ENCODE peak calls at places on chromosomes 11 and 22, in eight cellular contexts. One of them, this sample, is unnamed.

GRCh38 chr11:88604255-88604654 is 266.7 kb upstream of the CTSC start:
- DNase-seq in thoracic aorta: no peak
- DNase-seq in brain microvascular endothelial cell: no peak
- DNase-seq in Panc1: no peak
- DNase-seq in tibial artery: no peak
- DNase-seq in RWPE1: no peak
- DNase-seq in CD4-positive, alpha-beta T cell: no peak
- DNase-seq in caudate nucleus: no peak
- DNase-seq in this sample: no peak

GRCh38 chr11:62850911-62851806 is 11.8 kb upstream of the WDR74 start:
- DNase-seq in thoracic aorta: no peak
- DNase-seq in brain microvascular endothelial cell: no peak
- DNase-seq in Panc1: no peak
- DNase-seq in tibial artery: no peak
- DNase-seq in RWPE1: no peak
- DNase-seq in CD4-positive, alpha-beta T cell: no peak
- DNase-seq in caudate nucleus: no peak
- DNase-seq in this sample: no peak

GRCh38 chr11:117998201-117998579 is 12.0 kb downstream of the IL10RA start:
- DNase-seq in thoracic aorta: no peak
- DNase-seq in brain microvascular endothelial cell: no peak
- DNase-seq in Panc1: no peak
- DNase-seq in tibial artery: no peak
- DNase-seq in RWPE1: no peak
- DNase-seq in CD4-positive, alpha-beta T cell: no peak
- DNase-seq in caudate nucleus: no peak
- DNase-seq in this sample: no peak

GRCh38 chr11:130208241-130209127 is 48.9 kb downstream of the ST14 start:
- DNase-seq in thoracic aorta: no peak
- DNase-seq in brain microvascular endothelial cell: no peak
- DNase-seq in Panc1: no peak
- DNase-seq in tibial artery: no peak
- DNase-seq in RWPE1: no peak
- DNase-seq in CD4-positive, alpha-beta T cell: no peak
- DNase-seq in caudate nucleus: no peak
- DNase-seq in this sample: no peak

GRCh38 chr22:36743011-36743410 is 32.9 kb downstream of the IFT27 start:
- DNase-seq in thoracic aorta: no peak
- DNase-seq in brain microvascular endothelial cell: no peak
- DNase-seq in Panc1: no peak
- DNase-seq in tibial artery: no peak
- DNase-seq in RWPE1: no peak
- DNase-seq in CD4-positive, alpha-beta T cell: no peak
- DNase-seq in caudate nucleus: no peak
- DNase-seq in this sample: no peak

GRCh38 chr22:41551882-41552582 is 7.8 kb upstream of the POLR3H start:
- DNase-seq in thoracic aorta: no peak
- DNase-seq in brain microvascular endothelial cell: no peak
- DNase-seq in Panc1: no peak
- DNase-seq in tibial artery: no peak
- DNase-seq in RWPE1: no peak
- DNase-seq in CD4-positive, alpha-beta T cell: no peak
- DNase-seq in caudate nucleus: no peak
- DNase-seq in this sample: no peak

GRCh38 chr11:125451400-125452124 is 44.5 kb downstream of the FEZ1 start:
- DNase-seq in thoracic aorta: no peak
- DNase-seq in brain microvascular endothelial cell: peak; percentile 22
- DNase-seq in Panc1: no peak
- DNase-seq in tibial artery: peak; percentile 57
- DNase-seq in RWPE1: no peak
- DNase-seq in CD4-positive, alpha-beta T cell: no peak
- DNase-seq in caudate nucleus: peak; percentile 78
- DNase-seq in this sample: peak; percentile 90

GRCh38 chr22:20721409-20722218 is 52.3 kb upstream of the SERPIND1 start:
- DNase-seq in thoracic aorta: no peak
- DNase-seq in brain microvascular endothelial cell: no peak
- DNase-seq in Panc1: no peak
- DNase-seq in tibial artery: no peak
- DNase-seq in RWPE1: no peak
- DNase-seq in CD4-positive, alpha-beta T cell: no peak
- DNase-seq in caudate nucleus: no peak
- DNase-seq in this sample: no peak

GRCh38 chr11:10324474-10324873 is 19.6 kb downstream of the ADM start:
- DNase-seq in thoracic aorta: no peak
- DNase-seq in brain microvascular endothelial cell: no peak
- DNase-seq in Panc1: no peak
- DNase-seq in tibial artery: no peak
- DNase-seq in RWPE1: no peak
- DNase-seq in CD4-positive, alpha-beta T cell: no peak
- DNase-seq in caudate nucleus: no peak
- DNase-seq in this sample: no peak

GRCh38 chr11:10328314-10329090 is 23.6 kb downstream of the ADM start:
- DNase-seq in thoracic aorta: no peak
- DNase-seq in brain microvascular endothelial cell: peak; percentile 32
- DNase-seq in Panc1: no peak
- DNase-seq in tibial artery: no peak
- DNase-seq in RWPE1: no peak
- DNase-seq in CD4-positive, alpha-beta T cell: no peak
- DNase-seq in caudate nucleus: no peak
- DNase-seq in this sample: no peak

GRCh38 chr11:10325398-10326079 is 20.7 kb downstream of the ADM start:
- DNase-seq in thoracic aorta: no peak
- DNase-seq in brain microvascular endothelial cell: peak; percentile 89
- DNase-seq in Panc1: no peak
- DNase-seq in tibial artery: no peak
- DNase-seq in RWPE1: no peak
- DNase-seq in CD4-positive, alpha-beta T cell: no peak
- DNase-seq in caudate nucleus: no peak
- DNase-seq in this sample: no peak

GRCh38 chr11:10327254-10327653 is 22.4 kb downstream of the ADM start:
- DNase-seq in thoracic aorta: no peak
- DNase-seq in brain microvascular endothelial cell: peak; percentile 51
- DNase-seq in Panc1: no peak
- DNase-seq in tibial artery: no peak
- DNase-seq in RWPE1: no peak
- DNase-seq in CD4-positive, alpha-beta T cell: no peak
- DNase-seq in caudate nucleus: no peak
- DNase-seq in this sample: no peak

DNA sequence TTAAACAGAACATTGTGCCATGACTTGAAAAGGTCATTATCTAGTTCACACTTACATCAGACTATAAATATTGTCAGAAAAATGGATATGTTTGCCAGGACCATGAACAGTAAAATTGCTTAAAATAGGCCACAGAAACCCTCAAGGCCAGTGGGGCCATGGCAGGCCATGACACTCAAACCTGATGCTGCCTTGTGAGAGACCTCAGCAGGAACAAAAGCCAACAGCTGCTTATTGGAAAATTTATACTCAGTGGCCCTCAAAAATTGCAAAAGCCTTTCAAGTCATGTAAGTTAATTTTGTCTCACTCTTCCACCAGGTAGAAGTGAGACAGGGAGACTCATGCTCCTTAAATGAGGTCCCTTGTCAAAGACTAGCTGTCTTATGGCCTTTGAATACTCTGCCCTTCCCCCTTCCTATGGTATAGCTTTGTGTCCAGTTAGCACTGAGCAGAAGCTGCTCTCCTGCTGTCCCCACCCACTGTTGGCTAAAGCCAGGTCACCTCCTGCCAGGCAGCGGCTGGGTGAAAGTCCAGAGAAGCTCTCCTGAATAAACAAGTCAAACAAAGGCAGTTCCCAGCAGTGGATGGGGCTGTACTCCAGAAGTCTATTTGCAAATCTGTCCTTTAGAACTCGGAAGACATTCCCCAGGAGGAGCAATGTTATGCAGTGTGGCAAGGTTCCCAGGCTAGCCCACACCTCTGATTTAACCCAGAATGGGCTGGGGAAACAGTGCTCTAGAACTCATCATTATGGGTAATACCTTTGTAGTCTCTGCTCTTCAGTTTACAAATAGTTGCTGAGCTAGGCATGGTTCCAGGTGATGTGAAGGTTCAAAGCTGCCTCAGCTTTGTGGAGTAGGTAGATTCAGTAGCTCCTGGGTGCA is 21.4 kb downstream of the ADM start:
- DNase-seq in thoracic aorta: no peak
- DNase-seq in brain microvascular endothelial cell: no peak
- DNase-seq in Panc1: no peak
- DNase-seq in tibial artery: peak; percentile 70
- DNase-seq in RWPE1: no peak
- DNase-seq in CD4-positive, alpha-beta T cell: no peak
- DNase-seq in caudate nucleus: no peak
- DNase-seq in this sample: peak; percentile 34
- H3K27ac ChIP-seq in thoracic aorta: peak overlapping the region; percentile 75
- H3K27ac ChIP-seq in brain microvascular endothelial cell: peak overlapping the region; percentile 82
- H3K27ac ChIP-seq in Panc1: peak overlapping the region; percentile 90
- H3K27ac ChIP-seq in tibial artery: peak overlapping the region; percentile 82
- H3K27ac ChIP-seq in RWPE1: no peak overlapping the region
- H3K27ac ChIP-seq in CD4-positive, alpha-beta T cell: no peak overlapping the region
- H3K27ac ChIP-seq in caudate nucleus: no peak overlapping the region
- H3K27ac ChIP-seq in this sample: no peak overlapping the region

DNA sequence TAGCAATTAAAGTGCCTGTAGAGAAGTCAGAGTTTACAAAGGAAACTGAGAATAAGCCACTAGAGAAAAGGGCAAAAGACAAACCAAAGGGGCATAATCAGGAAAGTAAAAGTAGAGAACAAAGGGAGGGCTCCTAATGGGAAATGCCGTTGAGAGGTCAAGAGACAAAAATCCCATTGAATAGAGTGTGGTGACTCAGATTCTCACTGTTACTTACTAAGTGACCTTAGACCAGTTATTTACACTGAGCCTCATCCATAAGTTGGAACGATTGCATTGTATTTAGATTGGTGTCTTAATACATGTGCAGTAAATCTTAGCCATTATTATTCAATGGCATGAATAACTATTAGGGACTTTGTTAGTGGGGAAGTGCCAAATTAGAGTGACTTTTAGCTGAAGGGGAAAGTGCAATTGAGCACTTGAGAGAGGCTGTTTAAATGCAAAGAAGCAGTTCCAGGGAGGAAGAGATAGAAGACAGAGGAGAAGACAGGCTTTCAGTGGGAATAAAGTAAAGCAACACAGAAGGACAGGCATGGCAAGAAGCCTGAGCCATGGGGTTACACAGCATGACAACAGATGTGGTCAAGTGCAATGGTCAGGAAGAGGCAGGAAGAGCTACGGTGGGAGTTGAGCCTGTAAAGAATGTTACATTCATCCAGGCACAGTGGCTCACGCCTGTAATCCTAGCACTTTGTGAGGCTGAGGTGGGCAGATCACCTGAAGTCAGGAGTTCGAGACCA is 82.6 kb downstream of the UBASH3B start:
- DNase-seq in thoracic aorta: no peak
- DNase-seq in brain microvascular endothelial cell: no peak
- DNase-seq in Panc1: no peak
- DNase-seq in tibial artery: no peak
- DNase-seq in RWPE1: no peak
- DNase-seq in CD4-positive, alpha-beta T cell: no peak
- DNase-seq in caudate nucleus: no peak
- DNase-seq in this sample: no peak
- H3K27ac ChIP-seq in thoracic aorta: no peak overlapping the region
- H3K27ac ChIP-seq in brain microvascular endothelial cell: peak overlapping the region; percentile 60
- H3K27ac ChIP-seq in Panc1: no peak overlapping the region
- H3K27ac ChIP-seq in tibial artery: no peak overlapping the region
- H3K27ac ChIP-seq in RWPE1: no peak overlapping the region
- H3K27ac ChIP-seq in CD4-positive, alpha-beta T cell: no peak overlapping the region
- H3K27ac ChIP-seq in caudate nucleus: no peak overlapping the region
- H3K27ac ChIP-seq in this sample: no peak overlapping the region

GRCh38 chr11:61792310-61793083 is at the start of the genes FEN1 and TMEM258:
- DNase-seq in thoracic aorta: peak; percentile 61
- DNase-seq in brain microvascular endothelial cell: peak; percentile 89
- DNase-seq in Panc1: peak; percentile 78
- DNase-seq in tibial artery: peak; percentile 87
- DNase-seq in RWPE1: peak; percentile 89
- DNase-seq in CD4-positive, alpha-beta T cell: peak; percentile 82
- DNase-seq in caudate nucleus: peak; percentile 100
- DNase-seq in this sample: peak; percentile 89

GRCh38 chr11:61793829-61794204 is 1.1 kb downstream of the FEN1 start:
- DNase-seq in thoracic aorta: no peak
- DNase-seq in brain microvascular endothelial cell: no peak
- DNase-seq in Panc1: no peak
- DNase-seq in tibial artery: no peak
- DNase-seq in RWPE1: no peak
- DNase-seq in CD4-positive, alpha-beta T cell: no peak
- DNase-seq in caudate nucleus: no peak
- DNase-seq in this sample: no peak

GRCh38 chr11:61791737-61792309 is 576 bp downstream of the TMEM258 start:
- DNase-seq in thoracic aorta: peak; percentile 54
- DNase-seq in brain microvascular endothelial cell: peak; percentile 96
- DNase-seq in Panc1: no peak
- DNase-seq in tibial artery: peak; percentile 52
- DNase-seq in RWPE1: peak; percentile 71
- DNase-seq in CD4-positive, alpha-beta T cell: peak; percentile 32
- DNase-seq in caudate nucleus: peak; percentile 75
- DNase-seq in this sample: peak; percentile 89

GRCh38 chr11:61794579-61794978 is 1.9 kb downstream of the FEN1 start:
- DNase-seq in thoracic aorta: no peak
- DNase-seq in brain microvascular endothelial cell: no peak
- DNase-seq in Panc1: no peak
- DNase-seq in tibial artery: no peak
- DNase-seq in RWPE1: no peak
- DNase-seq in CD4-positive, alpha-beta T cell: no peak
- DNase-seq in caudate nucleus: no peak
- DNase-seq in this sample: no peak

DNA sequence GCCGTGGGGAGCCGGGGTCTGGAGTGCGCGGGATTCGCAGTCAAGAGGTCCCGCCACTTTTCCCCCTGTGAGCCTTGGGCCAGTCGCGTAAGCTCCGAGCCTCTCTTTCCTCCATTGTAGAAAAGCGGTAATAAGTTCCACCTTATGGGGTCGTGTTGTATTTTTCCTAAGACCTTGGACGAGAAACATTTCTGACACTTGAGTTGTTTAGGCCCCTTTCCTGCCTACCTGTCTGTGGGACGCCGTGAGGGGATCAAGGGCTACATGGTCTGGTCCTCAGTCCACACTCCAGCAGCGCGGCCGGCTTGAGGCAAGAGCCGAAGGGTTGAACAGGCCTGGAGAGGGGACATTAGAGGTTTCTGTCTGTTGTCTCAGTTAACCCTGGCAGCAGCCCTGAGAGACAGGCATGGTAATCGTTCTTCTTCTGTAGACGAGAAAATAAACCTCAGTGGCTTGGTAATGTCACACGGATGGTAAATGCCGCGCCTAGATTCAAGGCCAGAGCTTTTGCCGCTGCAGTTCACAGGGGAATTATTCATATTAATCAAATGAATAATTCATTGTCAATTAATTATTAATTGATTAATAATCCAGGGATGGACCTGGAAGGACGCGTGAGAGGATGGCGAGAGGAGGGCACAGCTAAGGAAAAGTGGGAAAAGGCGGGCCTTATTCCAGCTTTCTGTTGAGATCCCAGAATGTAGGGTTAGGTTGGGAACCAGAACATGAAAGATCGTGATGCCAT is 545 bp downstream of the FEN1 start:
- DNase-seq in thoracic aorta: no peak
- DNase-seq in brain microvascular endothelial cell: no peak
- DNase-seq in Panc1: no peak
- DNase-seq in tibial artery: no peak
- DNase-seq in RWPE1: no peak
- DNase-seq in CD4-positive, alpha-beta T cell: no peak
- DNase-seq in caudate nucleus: no peak
- DNase-seq in this sample: no peak
- H3K27ac ChIP-seq in thoracic aorta: peak overlapping the region; percentile 96
- H3K27ac ChIP-seq in brain microvascular endothelial cell: peak overlapping the region; percentile 100
- H3K27ac ChIP-seq in Panc1: peak overlapping the region; percentile 99
- H3K27ac ChIP-seq in tibial artery: peak overlapping the region; percentile 88
- H3K27ac ChIP-seq in RWPE1: peak overlapping the region; percentile 89
- H3K27ac ChIP-seq in CD4-positive, alpha-beta T cell: peak overlapping the region; percentile 93
- H3K27ac ChIP-seq in caudate nucleus: peak overlapping the region; percentile 100
- H3K27ac ChIP-seq in this sample: peak overlapping the region; percentile 100

GRCh38 chr11:17116121-17116520 is 38.7 kb upstream of the RPS13 start:
- DNase-seq in thoracic aorta: no peak
- DNase-seq in brain microvascular endothelial cell: no peak
- DNase-seq in Panc1: no peak
- DNase-seq in tibial artery: no peak
- DNase-seq in RWPE1: no peak
- DNase-seq in CD4-positive, alpha-beta T cell: no peak
- DNase-seq in caudate nucleus: no peak
- DNase-seq in this sample: no peak
- H3K27ac ChIP-seq in thoracic aorta: no peak overlapping the region
- H3K27ac ChIP-seq in brain microvascular endothelial cell: no peak overlapping the region
- H3K27ac ChIP-seq in Panc1: no peak overlapping the region
- H3K27ac ChIP-seq in tibial artery: no peak overlapping the region
- H3K27ac ChIP-seq in RWPE1: no peak overlapping the region
- H3K27ac ChIP-seq in CD4-positive, alpha-beta T cell: no peak overlapping the region
- H3K27ac ChIP-seq in caudate nucleus: no peak overlapping the region
- H3K27ac ChIP-seq in this sample: no peak overlapping the region

This sample was measured in substantia nigra.